ENCODE peak calls at places on chromosome 22, in five cellular contexts. D is endodermal cell, T is right atrium auricular region, Q is transverse colon, J is mucosa of descending colon. N is an unnamed sample. For H3K4me1, the result is how much of the 10 kb centered on the place peaks cover.

GRCh38 chr22:27775698-27776409 is 25.7 kb downstream of the MN1 start:
- DNase-seq in J (no peak), Q (no peak), T (no peak), D (peak), N (no peak)

GRCh38 chr22:38180841-38181452 is 683 bp downstream of the PLA2G6 start:
- DNase-seq in T (no peak), Q (peak), D (peak), J (peak), N (no peak)

GRCh38 chr22:29359469-29359868 is 28.9 kb downstream of the AP1B1 start:
- DNase-seq in D (peak), Q (peak), T (peak), J (peak), N (no peak)

GRCh38 chr22:32684822-32685187 is 116.7 kb upstream of the TIMP3 start:
- DNase-seq in J (no peak), T (no peak), D (no peak), Q (no peak), N (no peak)

GRCh38 chr22:28903080-28903479 is 19.7 kb downstream of the ZNRF3 start:
- DNase-seq in T (peak), Q (no peak), D (peak), J (no peak), N (no peak)

GRCh38 chr22:41518048-41518347 is 26.3 kb downstream of the POLR3H start:
- DNase-seq in D (no peak), J (no peak), T (no peak), Q (no peak), N (no peak)

GRCh38 chr22:49727191-49727880 is 100.3 kb downstream of the BRD1 start:
- DNase-seq in T (no peak), Q (no peak), J (no peak), D (no peak), N (no peak)

GRCh38 chr22:41563051-41563711 is 2.4 kb downstream of the CSDC2 start:
- DNase-seq in Q (no peak), T (no peak), J (peak), D (peak), N (no peak)

GRCh38 chr22:24685804-24686203 is 82.8 kb downstream of the GGT1 start:
- DNase-seq in Q (no peak), T (no peak), D (peak), J (no peak), N (no peak)

GRCh38 chr22:28783786-28784671 is 11.5 kb downstream of the CCDC117 start:
- DNase-seq in Q (no peak), T (no peak), D (no peak), J (no peak), N (no peak)

GRCh38 chr22:37193629-37194191 is 5.7 kb upstream of the C1QTNF6 start:
- DNase-seq in Q (peak), J (no peak), T (no peak), D (no peak), N (peak)

GRCh38 chr22:42643632-42644421 is 3.4 kb upstream of the ATP5MGL start:
- DNase-seq in D (no peak), J (no peak), T (no peak), Q (no peak), N (no peak)

GRCh38 chr22:27397036-27397947 is 404.3 kb downstream of the MN1 start:
- DNase-seq in Q (no peak), J (no peak), T (no peak), D (no peak), N (no peak)

GRCh38 chr22:27173530-27173929 is 516.1 kb downstream of the MIAT start:
- DNase-seq in T (no peak), D (no peak), J (no peak), Q (no peak), N (no peak)

GRCh38 chr22:18156878-18157713 is 7.1 kb downstream of the USP18 start:
- DNase-seq in T (peak), D (peak), Q (peak), J (peak), N (peak)

GRCh38 chr22:28909375-28909774 is 26.0 kb downstream of the ZNRF3 start:
- DNase-seq in J (no peak), T (no peak), D (no peak), Q (no peak), N (no peak)

GRCh38 chr22:30044369-30044768 is 35.9 kb upstream of the HORMAD2 start:
- DNase-seq in T (peak), Q (peak), D (peak), J (no peak), N (peak)

GRCh38 chr22:38755155-38755910 is 465 bp downstream of the SUN2 start:
- DNase-seq in Q (peak), J (peak), D (peak), T (peak), N (peak)

GRCh38 chr22:37254867-37255233 is 10.8 kb upstream of the RAC2 start:
- DNase-seq in Q (no peak), T (no peak), D (no peak), J (no peak), N (peak)

GRCh38 chr22:49328630-49329405 is 498.9 kb downstream of the BRD1 start:
- DNase-seq in J (no peak), Q (no peak), D (peak), T (peak), N (no peak)

GRCh38 chr22:25366408-25366807 is 147.0 kb downstream of the CRYBB2 start:
- DNase-seq in T (no peak), J (peak), D (no peak), Q (no peak), N (no peak)

GRCh38 chr22:38081941-38082828 is 1.8 kb downstream of the SLC16A8 start:
- DNase-seq in Q (no peak), J (no peak), T (no peak), D (peak), N (no peak)

GRCh38 chr22:41181349-41182241 is 23.5 kb upstream of the L3MBTL2 start:
- DNase-seq in T (no peak), J (peak), Q (peak), D (no peak), N (peak)

GRCh38 chr22:26949193-26949592 is 291.8 kb downstream of the MIAT start:
- DNase-seq in D (peak), J (no peak), Q (no peak), T (no peak), N (no peak)

GRCh38 chr22:17109113-17109865 is 11.9 kb downstream of the TMEM121B start:
- DNase-seq in Q (no peak), T (no peak), D (no peak), J (no peak), N (no peak)

GRCh38 chr22:50606561-50607365 is 6.2 kb downstream of the MAPK8IP2 start:
- DNase-seq in T (no peak), D (peak), J (no peak), Q (no peak), N (no peak)

GRCh38 chr22:43378011-43378704 is 33.7 kb upstream of the MPPED1 start:
- DNase-seq in Q (peak), D (peak), T (no peak), J (no peak), N (no peak)

GRCh38 chr22:47192651-47193437 is 430.4 kb downstream of the TBC1D22A start:
- DNase-seq in T (peak), Q (peak), J (peak), D (peak), N (no peak)

GRCh38 chr22:43888740-43889139 is 3.1 kb downstream of the PNPLA5 start:
- DNase-seq in J (no peak), D (no peak), Q (no peak), T (no peak), N (no peak)

GRCh38 chr22:48838846-48839730 is 988.6 kb downstream of the BRD1 start:
- DNase-seq in D (no peak), J (no peak), T (no peak), Q (no peak), N (no peak)

GRCh38 chr22:41052661-41053490 is 39.5 kb upstream of the EP300 start:
- DNase-seq in T (no peak), Q (no peak), D (no peak), J (no peak), N (peak)

GRCh38 chr22:29134448-29134847 is 61.6 kb downstream of the KREMEN1 start:
- DNase-seq in Q (no peak), D (no peak), T (no peak), J (no peak), N (no peak)

GRCh38 chr22:26751217-26751616 is 93.8 kb downstream of the MIAT start:
- DNase-seq in D (peak), T (no peak), Q (no peak), J (no peak), N (no peak)

GRCh38 chr22:37804886-37805857 is 2.6 kb upstream of the GCAT start:
- DNase-seq in Q (peak), T (peak), J (peak), D (peak), N (peak)

GRCh38 chr22:17980638-17981051 is 43.7 kb downstream of the MICAL3 start:
- DNase-seq in D (no peak), J (peak), Q (peak), T (no peak), N (peak)

GRCh38 chr22:46010951-46011626 is 34.1 kb upstream of the WNT7B start:
- DNase-seq in T (no peak), J (peak), Q (no peak), D (no peak), N (no peak)
- H3K4me1 ChIP-seq in T (under half), J (under half), Q (under half), D (under half), N (under half)

DNA sequence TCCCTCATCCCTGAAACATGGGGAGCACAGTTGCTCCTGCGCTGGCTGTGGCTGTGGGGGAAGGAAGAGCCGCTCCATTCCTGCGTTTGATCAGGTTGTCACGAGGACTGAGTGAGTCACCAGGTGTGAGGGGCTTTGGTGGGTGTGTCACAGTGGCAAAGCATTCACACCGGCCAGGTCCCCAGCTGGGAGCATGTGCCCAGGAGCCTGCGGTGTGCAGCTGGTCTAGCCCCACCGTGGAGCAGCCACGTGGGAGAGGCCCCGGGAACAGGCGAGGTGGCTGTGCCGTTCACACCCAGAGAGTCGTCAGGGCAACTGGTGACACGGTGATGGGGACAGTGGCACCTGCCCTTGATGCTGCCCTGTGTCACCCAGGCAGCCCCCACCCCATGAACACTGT is 47.6 kb upstream of the PPARA start:
- DNase-seq in J (no peak), D (peak), Q (no peak), T (no peak), N (no peak)
- TF ChIP-seq CTCF in J (no peak), D (no peak), Q (no peak), T (no peak), N (no peak)

GRCh38 chr22:19574247-19574646 is 50.0 kb upstream of the CLDN5 start:
- DNase-seq in T (no peak), J (no peak), D (no peak), Q (no peak), N (no peak)

GRCh38 chr22:19577422-19577966 is 53.3 kb upstream of the CLDN5 start:
- DNase-seq in D (no peak), J (no peak), T (no peak), Q (no peak), N (no peak)

GRCh38 chr22:19579113-19579811 is 55.1 kb upstream of the CLDN5 start:
- DNase-seq in T (no peak), Q (no peak), D (no peak), J (no peak), N (no peak)

GRCh38 chr22:19578180-19579004 is 54.2 kb upstream of the CLDN5 start:
- DNase-seq in T (no peak), Q (no peak), J (no peak), D (no peak), N (no peak)

GRCh38 chr22:19576460-19577421 is 52.5 kb upstream of the CLDN5 start:
- DNase-seq in Q (no peak), T (no peak), J (no peak), D (peak), N (no peak)
- H3K4me1 ChIP-seq in Q (under half), T (under half), J (under half), D (under half), N (under half)

GRCh38 chr22:45008853-45009751 is 703 bp downstream of the PHF21B start:
- DNase-seq in Q (no peak), J (no peak), T (no peak), D (peak), N (peak)

GRCh38 chr22:45010532-45010900 is 711 bp upstream of the PHF21B start:
- DNase-seq in Q (no peak), D (peak), T (no peak), J (no peak), N (no peak)

GRCh38 chr22:45014658-45015057 is 4.9 kb upstream of the PHF21B start:
- DNase-seq in J (no peak), Q (no peak), D (peak), T (no peak), N (no peak)

GRCh38 chr22:45009881-45010531 is at the start of gene PHF21B:
- DNase-seq in D (peak), Q (no peak), T (no peak), J (no peak), N (no peak)

DNA sequence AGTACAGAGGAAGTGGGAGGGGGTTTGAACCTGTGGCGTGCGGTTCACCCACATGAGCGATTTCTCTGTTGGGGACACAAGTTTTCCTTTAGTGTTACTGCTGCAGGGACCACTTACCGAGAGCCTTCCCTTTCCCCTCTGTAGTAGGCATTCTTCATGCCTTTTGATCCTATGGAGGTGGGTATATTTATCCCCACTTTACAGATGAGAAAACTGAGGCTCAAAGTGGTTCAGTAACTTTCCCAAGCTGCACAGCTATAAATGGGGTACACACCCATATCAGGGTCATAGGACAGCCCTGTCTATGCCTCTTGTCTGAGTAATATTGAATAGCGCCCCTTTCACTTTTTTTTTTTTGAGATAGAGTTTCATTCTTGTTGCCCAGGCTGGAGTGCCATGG is 3.3 kb upstream of the PHF21B start:
- DNase-seq in D (no peak), T (no peak), J (no peak), Q (no peak), N (no peak)
- TF ChIP-seq CTCF in D (no peak), T (no peak), J (no peak), Q (no peak), N (no peak)

DNA sequence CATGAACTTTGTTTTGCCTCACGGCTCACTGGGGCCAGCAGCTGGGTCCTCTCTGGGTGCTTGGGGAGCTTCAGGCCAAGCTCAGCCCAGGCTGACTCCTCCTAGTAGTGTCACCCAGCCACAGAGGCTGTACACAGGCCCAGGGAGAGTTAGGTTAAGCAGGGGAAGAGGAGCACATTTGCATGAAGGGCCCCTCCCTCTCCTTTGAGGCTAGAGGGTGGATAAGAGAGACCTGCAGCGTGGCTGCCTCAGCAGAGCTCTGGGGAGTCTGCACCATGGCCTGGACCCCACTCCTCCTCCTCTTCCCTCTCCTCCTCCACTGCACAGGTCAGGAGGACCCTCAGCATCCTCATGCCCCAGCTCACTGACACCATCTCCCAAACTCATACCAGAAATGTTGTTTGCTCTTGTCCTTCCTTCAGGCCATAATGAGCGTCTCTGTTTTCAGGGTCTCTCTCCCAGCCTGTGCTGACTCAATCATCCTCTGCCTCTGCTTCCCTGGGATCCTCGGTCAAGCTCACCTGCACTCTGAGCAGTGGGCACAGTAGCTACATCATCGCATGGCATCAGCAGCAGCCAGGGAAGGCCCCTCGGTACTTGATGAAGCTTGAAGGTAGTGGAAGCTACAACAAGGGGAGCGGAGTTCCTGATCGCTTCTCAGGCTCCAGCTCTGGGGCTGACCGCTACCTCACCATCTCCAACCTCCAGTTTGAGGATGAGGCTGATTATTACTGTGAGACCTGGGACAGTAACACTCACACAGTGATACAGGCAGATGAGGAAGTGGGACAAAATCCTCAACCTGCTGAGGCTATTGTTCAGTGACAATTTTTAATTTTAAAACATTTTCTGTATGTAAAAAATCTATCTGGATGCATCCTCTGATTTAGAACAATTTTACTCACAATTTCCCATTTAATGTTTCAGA is 82.4 kb upstream of the VPREB1 start:
- DNase-seq in T (no peak), J (no peak), D (no peak), Q (peak), N (no peak)
- H3K4me1 ChIP-seq in T (under half), J (under half), D (under half), Q (under half), N (under half)

DNA sequence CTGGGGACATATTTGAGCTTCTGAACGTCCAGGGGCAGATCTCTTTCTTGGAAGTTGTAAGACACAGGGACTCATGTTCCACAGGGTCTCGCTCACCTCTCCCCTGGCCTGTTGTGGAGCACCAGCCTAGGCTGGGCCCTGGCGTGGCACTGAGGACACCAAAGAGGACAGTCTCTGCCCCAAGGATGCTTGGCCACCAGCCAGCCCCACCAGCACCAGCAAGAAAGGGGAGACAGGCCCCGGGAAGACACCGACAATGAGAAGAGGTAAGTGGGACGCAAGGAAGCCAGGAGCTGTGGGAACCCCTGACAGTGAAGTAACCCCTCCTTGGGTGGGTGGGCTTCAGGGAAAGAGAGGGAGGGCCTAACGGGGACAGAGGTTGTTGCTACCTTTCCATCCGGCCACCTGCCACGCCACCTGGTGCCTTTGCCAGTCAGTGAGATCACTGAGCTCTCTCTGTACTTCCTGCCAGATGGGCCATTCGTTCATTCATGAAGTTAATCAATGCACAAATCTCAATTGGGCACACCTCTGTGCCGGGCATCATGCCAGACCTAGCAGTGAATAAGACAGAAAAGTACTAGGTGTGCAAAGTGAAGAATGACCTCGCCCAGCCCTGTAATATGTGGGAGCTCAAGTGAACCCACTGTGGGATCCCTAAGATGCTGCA is 11.1 kb downstream of the APOL5 start:
- DNase-seq in D (no peak), T (no peak), Q (peak), J (peak), N (peak)
- TF ChIP-seq CTCF in D (no peak), T (no peak), Q (peak), J (no peak), N (peak)